ENCODE peak calls at places on chromosomes 1 and 21, in seven cellular contexts. One of them, this sample, is unnamed.

GRCh38 chr1:104921552-104921951 is 1171.9 kb downstream of the AMY1C start:
- DNase-seq in fibroblast of lung: peak
- DNase-seq in left colon: no peak
- DNase-seq in HFF-Myc: no peak
- DNase-seq in GM13977: no peak
- DNase-seq in GM04504: no peak
- DNase-seq in AML-193: no peak
- DNase-seq in this sample: no peak

GRCh38 chr1:235650341-235651169 is 971 bp upstream of the GNG4 start:
- DNase-seq in GM04504: no peak
- DNase-seq in AML-193: no peak
- DNase-seq in GM13977: peak
- DNase-seq in HFF-Myc: no peak
- DNase-seq in left colon: peak
- DNase-seq in fibroblast of lung: no peak
- DNase-seq in this sample: no peak

GRCh38 chr1:66359815-66360214 is 174.1 kb upstream of the SGIP1 start:
- DNase-seq in AML-193: no peak
- DNase-seq in HFF-Myc: no peak
- DNase-seq in GM13977: no peak
- DNase-seq in left colon: no peak
- DNase-seq in fibroblast of lung: no peak
- DNase-seq in GM04504: no peak
- DNase-seq in this sample: no peak

GRCh38 chr1:167467126-167467725 is 51.1 kb downstream of the CD247 start:
- DNase-seq in fibroblast of lung: no peak
- DNase-seq in AML-193: no peak
- DNase-seq in GM13977: no peak
- DNase-seq in GM04504: no peak
- DNase-seq in left colon: no peak
- DNase-seq in HFF-Myc: no peak
- DNase-seq in this sample: no peak

GRCh38 chr1:86825294-86825693 is 88.6 kb downstream of the SELENOF start:
- DNase-seq in GM04504: peak
- DNase-seq in HFF-Myc: no peak
- DNase-seq in GM13977: no peak
- DNase-seq in left colon: no peak
- DNase-seq in AML-193: no peak
- DNase-seq in fibroblast of lung: peak
- DNase-seq in this sample: no peak

GRCh38 chr1:115577513-115577912 is 64.3 kb upstream of the VANGL1 start:
- DNase-seq in HFF-Myc: no peak
- DNase-seq in left colon: no peak
- DNase-seq in AML-193: no peak
- DNase-seq in GM04504: no peak
- DNase-seq in GM13977: no peak
- DNase-seq in fibroblast of lung: no peak
- DNase-seq in this sample: no peak

GRCh38 chr1:212490276-212490675 is 57.6 kb downstream of the NENF start:
- DNase-seq in GM13977: no peak
- DNase-seq in left colon: no peak
- DNase-seq in fibroblast of lung: no peak
- DNase-seq in AML-193: no peak
- DNase-seq in HFF-Myc: no peak
- DNase-seq in GM04504: no peak
- DNase-seq in this sample: no peak

GRCh38 chr1:162055062-162055461 is 14.4 kb upstream of the NOS1AP start:
- DNase-seq in GM13977: no peak
- DNase-seq in HFF-Myc: peak
- DNase-seq in AML-193: no peak
- DNase-seq in GM04504: peak
- DNase-seq in left colon: no peak
- DNase-seq in fibroblast of lung: peak
- DNase-seq in this sample: no peak

GRCh38 chr1:177355575-177355974 is 184.8 kb downstream of the BRINP2 start:
- DNase-seq in HFF-Myc: peak
- DNase-seq in left colon: no peak
- DNase-seq in GM04504: peak
- DNase-seq in fibroblast of lung: peak
- DNase-seq in AML-193: no peak
- DNase-seq in GM13977: peak
- DNase-seq in this sample: no peak

GRCh38 chr1:195005338-195005737 is 1602.9 kb downstream of the KCNT2 start:
- DNase-seq in fibroblast of lung: no peak
- DNase-seq in HFF-Myc: no peak
- DNase-seq in AML-193: no peak
- DNase-seq in GM13977: no peak
- DNase-seq in left colon: no peak
- DNase-seq in GM04504: no peak
- DNase-seq in this sample: no peak

GRCh38 chr1:36542024-36542961 is 59.6 kb upstream of the CSF3R start:
- DNase-seq in AML-193: no peak
- DNase-seq in fibroblast of lung: no peak
- DNase-seq in HFF-Myc: no peak
- DNase-seq in GM04504: no peak
- DNase-seq in GM13977: no peak
- DNase-seq in left colon: no peak
- DNase-seq in this sample: no peak

GRCh38 chr21:45768011-45768740 is 124.7 kb downstream of the PCBP3 start:
- DNase-seq in HFF-Myc: no peak
- DNase-seq in GM04504: no peak
- DNase-seq in left colon: no peak
- DNase-seq in AML-193: no peak
- DNase-seq in GM13977: no peak
- DNase-seq in fibroblast of lung: peak
- DNase-seq in this sample: peak

GRCh38 chr1:50447961-50448360 is 24.7 kb upstream of the DMRTA2 start:
- DNase-seq in left colon: no peak
- DNase-seq in GM04504: peak
- DNase-seq in GM13977: no peak
- DNase-seq in AML-193: no peak
- DNase-seq in fibroblast of lung: no peak
- DNase-seq in HFF-Myc: no peak
- DNase-seq in this sample: no peak

GRCh38 chr1:63557365-63557987 is 34.2 kb downstream of the EFCAB7 start:
- DNase-seq in left colon: no peak
- DNase-seq in AML-193: peak
- DNase-seq in fibroblast of lung: peak
- DNase-seq in GM13977: peak
- DNase-seq in GM04504: no peak
- DNase-seq in HFF-Myc: peak
- DNase-seq in this sample: peak

GRCh38 chr21:24208562-24209260 is 1398.6 kb downstream of the MRPL39 start:
- DNase-seq in HFF-Myc: no peak
- DNase-seq in GM13977: no peak
- DNase-seq in fibroblast of lung: no peak
- DNase-seq in GM04504: no peak
- DNase-seq in AML-193: no peak
- DNase-seq in left colon: no peak
- DNase-seq in this sample: no peak

GRCh38 chr1:8458607-8459006 is 140.7 kb downstream of the SLC45A1 start:
- DNase-seq in left colon: no peak
- DNase-seq in GM04504: no peak
- DNase-seq in HFF-Myc: no peak
- DNase-seq in AML-193: no peak
- DNase-seq in GM13977: no peak
- DNase-seq in fibroblast of lung: no peak
- DNase-seq in this sample: no peak

GRCh38 chr1:224726783-224727182 is 110.7 kb downstream of the CNIH3 start:
- DNase-seq in HFF-Myc: peak
- DNase-seq in GM13977: no peak
- DNase-seq in AML-193: peak
- DNase-seq in left colon: no peak
- DNase-seq in GM04504: peak
- DNase-seq in fibroblast of lung: peak
- DNase-seq in this sample: no peak

GRCh38 chr1:186498695-186499389 is 37.9 kb upstream of the PDC start:
- DNase-seq in GM04504: no peak
- DNase-seq in HFF-Myc: peak
- DNase-seq in AML-193: no peak
- DNase-seq in fibroblast of lung: peak
- DNase-seq in left colon: no peak
- DNase-seq in GM13977: no peak
- DNase-seq in this sample: no peak